ENCODE peak calls at places on chromosomes 3 and 15, in eight cellular contexts. A is IMR-90, T is T follicular helper cell, L is GM13977, K is cardiac septum, O is EH, P is NCI-H1436, H is GM04504. W is an unnamed sample.

GRCh38 chr15:51874751-51875644 is 45.5 kb downstream of the TMOD3 start:
- DNase-seq in A (peak; percentile 99), T (no peak), L (no peak), K (no peak), O (peak; percentile 98), P (no peak), H (peak; percentile 92), W (peak; percentile 94)

GRCh38 chr3:127091376-127091775 is 101.6 kb upstream of the PRR23E start:
- DNase-seq in A (no peak), T (no peak), L (no peak), K (no peak), O (no peak), P (no peak), H (no peak), W (no peak)

GRCh38 chr3:88192010-88192409 is 42.3 kb downstream of the C3orf38 start:
- DNase-seq in A (no peak), T (no peak), L (no peak), K (no peak), O (no peak), P (no peak), H (no peak), W (no peak)

GRCh38 chr3:101719604-101720185 is 4.7 kb upstream of the CEP97 start:
- DNase-seq in A (no peak), T (no peak), L (no peak), K (no peak), O (no peak), P (no peak), H (no peak), W (no peak)

GRCh38 chr3:178629430-178630178 is 93.4 kb downstream of the KCNMB2 start:
- DNase-seq in A (no peak), T (no peak), L (no peak), K (no peak), O (no peak), P (no peak), H (no peak), W (no peak)

GRCh38 chr3:21533047-21533446 is 218.0 kb downstream of the ZNF385D start:
- DNase-seq in A (no peak), T (no peak), L (no peak), K (no peak), O (no peak), P (no peak), H (no peak), W (no peak)

GRCh38 chr3:144114767-144115166 is 143.1 kb downstream of the DIPK2A start:
- DNase-seq in A (peak; percentile 3), T (no peak), L (no peak), K (no peak), O (no peak), P (no peak), H (no peak), W (no peak)

GRCh38 chr3:111676177-111677021 is 81.3 kb upstream of the ZBED2 start:
- DNase-seq in A (no peak), T (no peak), L (no peak), K (no peak), O (peak; percentile 68), P (no peak), H (no peak), W (peak; percentile 76)

GRCh38 chr15:92780816-92781215 is 119.3 kb upstream of the CHD2 start:
- DNase-seq in A (no peak), T (no peak), L (no peak), K (no peak), O (no peak), P (peak; percentile 97), H (no peak), W (no peak)

GRCh38 chr3:16596352-16597032 is 8.7 kb downstream of the DAZL start:
- DNase-seq in A (no peak), T (no peak), L (peak; percentile 40), K (no peak), O (no peak), P (no peak), H (no peak), W (no peak)

GRCh38 chr15:68380456-68380855 is 51.5 kb downstream of the ITGA11 start:
- DNase-seq in A (no peak), T (no peak), L (no peak), K (peak; percentile 59), O (no peak), P (no peak), H (no peak), W (no peak)

GRCh38 chr3:48426944-48427629 is 2.8 kb downstream of the PLXNB1 start:
- DNase-seq in A (no peak), T (no peak), L (no peak), K (no peak), O (peak; percentile 9), P (no peak), H (no peak), W (no peak)

GRCh38 chr3:71801986-71802385 is 17.0 kb upstream of the PROK2 start:
- DNase-seq in A (no peak), T (no peak), L (no peak), K (no peak), O (no peak), P (no peak), H (no peak), W (no peak)

GRCh38 chr15:25671132-25671531 is 192.0 kb downstream of the ATP10A start:
- DNase-seq in A (peak; percentile 50), T (no peak), L (no peak), K (no peak), O (peak; percentile 71), P (no peak), H (no peak), W (no peak)

GRCh38 chr3:141303481-141304223 is 64.7 kb upstream of the ZBTB38 start:
- DNase-seq in A (peak; percentile 86), T (peak; percentile 46), L (peak; percentile 72), K (no peak), O (peak; percentile 84), P (peak; percentile 73), H (peak; percentile 59), W (peak; percentile 76)

GRCh38 chr3:107660316-107660976 is 137.7 kb downstream of the BBX start:
- DNase-seq in A (peak; percentile 77), T (no peak), L (no peak), K (no peak), O (peak; percentile 64), P (peak; percentile 34), H (no peak), W (no peak)

GRCh38 chr15:59862191-59863155 is 141.6 kb upstream of the FOXB1 start:
- DNase-seq in A (no peak), T (no peak), L (no peak), K (no peak), O (no peak), P (peak; percentile 72), H (no peak), W (no peak)

GRCh38 chr15:74889390-74889881 is 406 bp upstream of the MPI start:
- DNase-seq in A (peak; percentile 43), T (no peak), L (no peak), K (no peak), O (peak; percentile 63), P (no peak), H (no peak), W (no peak)

GRCh38 chr3:113018461-113019181 is 27.8 kb downstream of the GTPBP8 start:
- DNase-seq in A (peak; percentile 13), T (no peak), L (no peak), K (no peak), O (peak; percentile 35), P (peak; percentile 12), H (no peak), W (no peak)

GRCh38 chr15:82397817-82398216 is 31.8 kb upstream of the GOLGA6L9 start:
- DNase-seq in A (no peak), T (no peak), L (no peak), K (no peak), O (no peak), P (no peak), H (no peak), W (no peak)

GRCh38 chr3:177203689-177204395 is 6.6 kb upstream of the TBL1XR1 start:
- DNase-seq in A (no peak), T (no peak), L (no peak), K (no peak), O (no peak), P (no peak), H (no peak), W (no peak)

GRCh38 chr3:128319741-128320141 is 146.9 kb downstream of the DNAJB8 start:
- DNase-seq in A (no peak), T (no peak), L (no peak), K (peak; percentile 38), O (no peak), P (no peak), H (no peak), W (no peak)

W was measured in astrocyte of the cerebellum.